ENCODE peak calls at places on chromosomes 1 and 21, in six cellular contexts. One of them, this sample, is unnamed.

GRCh38 chr1:166999090-166999489 is 10.0 kb downstream of the MAEL start:
- DNase-seq in ureter: no peak
- DNase-seq in naive B cell: no peak
- DNase-seq in NCI-H187: no peak
- DNase-seq in SW480: no peak
- DNase-seq in foreskin fibroblast: no peak
- DNase-seq in this sample: no peak

GRCh38 chr1:45265244-45265643 is 58.8 kb upstream of the ZSWIM5 start:
- DNase-seq in NCI-H187: no peak
- DNase-seq in foreskin fibroblast: no peak
- DNase-seq in naive B cell: no peak
- DNase-seq in ureter: no peak
- DNase-seq in SW480: no peak
- DNase-seq in this sample: no peak

GRCh38 chr1:1914842-1915692 is at the start of gene CALML6:
- DNase-seq in foreskin fibroblast: no peak
- DNase-seq in SW480: no peak
- DNase-seq in naive B cell: no peak
- DNase-seq in ureter: no peak
- DNase-seq in NCI-H187: no peak
- DNase-seq in this sample: no peak

GRCh38 chr1:235421751-235422150 is 54.5 kb downstream of the TBCE start:
- DNase-seq in ureter: no peak
- DNase-seq in foreskin fibroblast: no peak
- DNase-seq in SW480: no peak
- DNase-seq in naive B cell: no peak
- DNase-seq in NCI-H187: no peak
- DNase-seq in this sample: no peak

GRCh38 chr1:94418664-94419655 is 771 bp downstream of the ABCD3 start:
- DNase-seq in SW480: peak
- DNase-seq in NCI-H187: no peak
- DNase-seq in naive B cell: no peak
- DNase-seq in foreskin fibroblast: peak
- DNase-seq in ureter: peak
- DNase-seq in this sample: no peak

GRCh38 chr1:224266105-224266935 is 63.7 kb downstream of the NVL start:
- DNase-seq in naive B cell: no peak
- DNase-seq in foreskin fibroblast: no peak
- DNase-seq in ureter: no peak
- DNase-seq in NCI-H187: no peak
- DNase-seq in SW480: no peak
- DNase-seq in this sample: no peak

GRCh38 chr1:21098186-21098915 is 78.3 kb downstream of the EIF4G3 start:
- DNase-seq in foreskin fibroblast: no peak
- DNase-seq in NCI-H187: no peak
- DNase-seq in SW480: no peak
- DNase-seq in naive B cell: no peak
- DNase-seq in ureter: no peak
- DNase-seq in this sample: no peak

GRCh38 chr1:74468982-74469603 is 43.3 kb downstream of the LRRC53 start:
- DNase-seq in naive B cell: no peak
- DNase-seq in SW480: peak
- DNase-seq in NCI-H187: no peak
- DNase-seq in foreskin fibroblast: peak
- DNase-seq in ureter: no peak
- DNase-seq in this sample: peak

GRCh38 chr1:145960468-145961108 is 2.8 kb upstream of the LIX1L start:
- DNase-seq in NCI-H187: peak
- DNase-seq in naive B cell: no peak
- DNase-seq in foreskin fibroblast: peak
- DNase-seq in SW480: no peak
- DNase-seq in ureter: peak
- DNase-seq in this sample: no peak

GRCh38 chr1:64033667-64034215 is 169.7 kb upstream of the UBE2U start:
- DNase-seq in SW480: no peak
- DNase-seq in foreskin fibroblast: peak
- DNase-seq in NCI-H187: no peak
- DNase-seq in ureter: no peak
- DNase-seq in naive B cell: no peak
- DNase-seq in this sample: no peak

GRCh38 chr1:85404393-85404792 is 60.6 kb downstream of the DDAH1 start:
- DNase-seq in naive B cell: no peak
- DNase-seq in NCI-H187: no peak
- DNase-seq in ureter: no peak
- DNase-seq in foreskin fibroblast: no peak
- DNase-seq in SW480: no peak
- DNase-seq in this sample: no peak

GRCh38 chr1:26993237-26994019 is at the start of gene TRNP1:
- DNase-seq in ureter: peak
- DNase-seq in NCI-H187: peak
- DNase-seq in SW480: peak
- DNase-seq in naive B cell: peak
- DNase-seq in foreskin fibroblast: peak
- DNase-seq in this sample: peak

GRCh38 chr1:212077028-212077427 is 41.5 kb downstream of the DTL start:
- DNase-seq in SW480: no peak
- DNase-seq in NCI-H187: no peak
- DNase-seq in foreskin fibroblast: no peak
- DNase-seq in ureter: no peak
- DNase-seq in naive B cell: no peak
- DNase-seq in this sample: no peak

GRCh38 chr21:25513810-25514209 is 93.5 kb downstream of the MRPL39 start:
- DNase-seq in SW480: no peak
- DNase-seq in NCI-H187: no peak
- DNase-seq in naive B cell: no peak
- DNase-seq in ureter: no peak
- DNase-seq in foreskin fibroblast: no peak
- DNase-seq in this sample: no peak

GRCh38 chr1:173669491-173669941 is at the start of gene ANKRD45:
- DNase-seq in SW480: peak
- DNase-seq in naive B cell: peak
- DNase-seq in ureter: no peak
- DNase-seq in foreskin fibroblast: peak
- DNase-seq in NCI-H187: no peak
- DNase-seq in this sample: peak

GRCh38 chr1:205450448-205450847 is 5.4 kb downstream of the BLACAT1 start:
- DNase-seq in NCI-H187: no peak
- DNase-seq in SW480: peak
- DNase-seq in naive B cell: no peak
- DNase-seq in foreskin fibroblast: no peak
- DNase-seq in ureter: no peak
- DNase-seq in this sample: no peak

GRCh38 chr1:48684381-48684780 is 92.3 kb downstream of the BEND5 start:
- DNase-seq in foreskin fibroblast: no peak
- DNase-seq in naive B cell: no peak
- DNase-seq in ureter: no peak
- DNase-seq in SW480: no peak
- DNase-seq in NCI-H187: no peak
- DNase-seq in this sample: no peak

GRCh38 chr1:192474080-192474683 is 101.4 kb upstream of the RGS1 start:
- DNase-seq in foreskin fibroblast: no peak
- DNase-seq in SW480: peak
- DNase-seq in ureter: no peak
- DNase-seq in naive B cell: peak
- DNase-seq in NCI-H187: no peak
- DNase-seq in this sample: no peak

GRCh38 chr1:97365026-97365425 is 555.8 kb downstream of the DPYD start:
- DNase-seq in foreskin fibroblast: no peak
- DNase-seq in ureter: no peak
- DNase-seq in SW480: no peak
- DNase-seq in naive B cell: no peak
- DNase-seq in NCI-H187: no peak
- DNase-seq in this sample: no peak

GRCh38 chr1:184409011-184409410 is 22.2 kb downstream of the C1orf21 start:
- DNase-seq in ureter: no peak
- DNase-seq in foreskin fibroblast: no peak
- DNase-seq in naive B cell: no peak
- DNase-seq in SW480: no peak
- DNase-seq in NCI-H187: no peak
- DNase-seq in this sample: no peak

GRCh38 chr1:6580588-6581270 is 935 bp downstream of the ZBTB48 start:
- DNase-seq in foreskin fibroblast: no peak
- DNase-seq in SW480: no peak
- DNase-seq in NCI-H187: no peak
- DNase-seq in naive B cell: no peak
- DNase-seq in ureter: no peak
- DNase-seq in this sample: no peak

GRCh38 chr1:200302192-200302892 is 107.5 kb downstream of the ZNF281 start:
- DNase-seq in naive B cell: peak
- DNase-seq in SW480: peak
- DNase-seq in foreskin fibroblast: no peak
- DNase-seq in ureter: no peak
- DNase-seq in NCI-H187: no peak
- DNase-seq in this sample: no peak

GRCh38 chr21:32604484-32604883 is 7.7 kb downstream of the CFAP298 start:
- DNase-seq in foreskin fibroblast: no peak
- DNase-seq in naive B cell: no peak
- DNase-seq in SW480: no peak
- DNase-seq in ureter: no peak
- DNase-seq in NCI-H187: no peak
- DNase-seq in this sample: no peak

GRCh38 chr1:163570061-163570460 is 248.3 kb downstream of the NUF2 start:
- DNase-seq in NCI-H187: no peak
- DNase-seq in ureter: no peak
- DNase-seq in SW480: no peak
- DNase-seq in naive B cell: no peak
- DNase-seq in foreskin fibroblast: no peak
- DNase-seq in this sample: no peak

GRCh38 chr1:20376880-20377494 is 86.3 kb downstream of the VWA5B1 start:
- DNase-seq in ureter: no peak
- DNase-seq in NCI-H187: no peak
- DNase-seq in foreskin fibroblast: peak
- DNase-seq in naive B cell: no peak
- DNase-seq in SW480: peak
- DNase-seq in this sample: no peak

GRCh38 chr1:34268311-34269042 is 91.8 kb downstream of the C1orf94 start:
- DNase-seq in foreskin fibroblast: peak
- DNase-seq in ureter: no peak
- DNase-seq in NCI-H187: no peak
- DNase-seq in naive B cell: no peak
- DNase-seq in SW480: no peak
- DNase-seq in this sample: no peak

GRCh38 chr1:183776731-183777130 is 28.2 kb upstream of the RGL1 start:
- DNase-seq in naive B cell: no peak
- DNase-seq in SW480: no peak
- DNase-seq in ureter: no peak
- DNase-seq in foreskin fibroblast: no peak
- DNase-seq in NCI-H187: no peak
- DNase-seq in this sample: no peak

GRCh38 chr1:200550367-200550766 is 70.2 kb downstream of the KIF14 start:
- DNase-seq in SW480: no peak
- DNase-seq in foreskin fibroblast: no peak
- DNase-seq in ureter: no peak
- DNase-seq in NCI-H187: no peak
- DNase-seq in naive B cell: no peak
- DNase-seq in this sample: no peak

GRCh38 chr1:70360321-70360720 is 5.8 kb upstream of the ANKRD13C start:
- DNase-seq in ureter: no peak
- DNase-seq in foreskin fibroblast: no peak
- DNase-seq in SW480: no peak
- DNase-seq in NCI-H187: no peak
- DNase-seq in naive B cell: no peak
- DNase-seq in this sample: no peak

GRCh38 chr1:190436615-190437014 is 41.0 kb downstream of the BRINP3 start:
- DNase-seq in naive B cell: no peak
- DNase-seq in NCI-H187: no peak
- DNase-seq in foreskin fibroblast: peak
- DNase-seq in ureter: no peak
- DNase-seq in SW480: no peak
- DNase-seq in this sample: peak

GRCh38 chr1:2382621-2383361 is 8.6 kb downstream of the MORN1 start:
- DNase-seq in foreskin fibroblast: no peak
- DNase-seq in naive B cell: no peak
- DNase-seq in SW480: peak
- DNase-seq in NCI-H187: no peak
- DNase-seq in ureter: no peak
- DNase-seq in this sample: peak

GRCh38 chr1:24643362-24644346 is 552 bp downstream of the SRRM1 start:
- DNase-seq in NCI-H187: no peak
- DNase-seq in foreskin fibroblast: no peak
- DNase-seq in ureter: peak
- DNase-seq in SW480: peak
- DNase-seq in naive B cell: no peak
- DNase-seq in this sample: no peak

GRCh38 chr1:201229771-201230635 is 39.4 kb downstream of the IGFN1 start:
- DNase-seq in naive B cell: no peak
- DNase-seq in ureter: peak
- DNase-seq in foreskin fibroblast: peak
- DNase-seq in SW480: peak
- DNase-seq in NCI-H187: no peak
- DNase-seq in this sample: no peak